ENCODE peak calls at places on chromosomes 12 and 14, in four cellular contexts. D, M, X and I are unnamed samples.

GRCh38 chr12:40241741-40242140 is 16.9 kb downstream of the LRRK2 start:
- DNase-seq in D (no peak), M (no peak), X (no peak), I (no peak)

GRCh38 chr12:6758511-6758910 is 5.6 kb upstream of the MLF2 start:
- DNase-seq in X (no peak), M (no peak), D (no peak), I (no peak)

GRCh38 chr14:100256339-100256895 is 17.5 kb downstream of the YY1 start:
- DNase-seq in M (no peak), D (no peak), X (no peak), I (no peak)

GRCh38 chr12:106956048-106956935 is 585 bp downstream of the TMEM263 start:
- DNase-seq in X (peak), D (peak), M (peak), I (peak)

GRCh38 chr12:57216014-57216891 is at the start of gene NXPH4:
- DNase-seq in D (peak), M (no peak), X (no peak), I (no peak)

GRCh38 chr12:89574736-89575208 is 48.9 kb upstream of the POC1B start:
- DNase-seq in D (no peak), M (no peak), X (no peak), I (no peak)

GRCh38 chr14:76337619-76338545 is 38.1 kb upstream of the ESRRB start:
- DNase-seq in D (no peak), M (no peak), X (no peak), I (no peak)

GRCh38 chr14:31700282-31701074 is 139.3 kb downstream of the NUBPL start:
- DNase-seq in X (no peak), D (no peak), M (no peak), I (no peak)

GRCh38 chr14:24310387-24310665 is 386 bp downstream of the LTB4R2 start:
- DNase-seq in X (no peak), M (no peak), D (no peak), I (no peak)

GRCh38 chr12:4141344-4142270 is 132.0 kb upstream of the CCND2 start:
- DNase-seq in M (no peak), D (no peak), X (no peak), I (no peak)

GRCh38 chr12:94582591-94582990 is 67.8 kb downstream of the TMCC3 start:
- DNase-seq in X (no peak), D (no peak), M (no peak), I (no peak)

GRCh38 chr12:115774148-115774905 is 503.2 kb downstream of the MED13L start:
- DNase-seq in M (no peak), X (no peak), D (no peak), I (no peak)

GRCh38 chr12:45688188-45688587 is 41.3 kb upstream of the ARID2 start:
- DNase-seq in M (no peak), D (no peak), X (no peak), I (no peak)

GRCh38 chr14:69612014-69612758 is 790 bp downstream of the SUSD6 start:
- DNase-seq in M (no peak), X (peak), D (peak), I (no peak)

GRCh38 chr14:101810897-101811620 is 49.5 kb downstream of the PPP2R5C start:
- DNase-seq in D (no peak), X (peak), M (no peak), I (no peak)

GRCh38 chr12:98262886-98263285 is 252.5 kb upstream of the TMPO start:
- DNase-seq in M (no peak), X (no peak), D (no peak), I (no peak)

GRCh38 chr14:55399183-55399582 is 12.4 kb downstream of the ATG14 start:
- DNase-seq in D (no peak), M (no peak), X (no peak), I (no peak)
- H3K27ac ChIP-seq in D (no peak), M (peak), X (no peak), I (no peak)

DNA sequence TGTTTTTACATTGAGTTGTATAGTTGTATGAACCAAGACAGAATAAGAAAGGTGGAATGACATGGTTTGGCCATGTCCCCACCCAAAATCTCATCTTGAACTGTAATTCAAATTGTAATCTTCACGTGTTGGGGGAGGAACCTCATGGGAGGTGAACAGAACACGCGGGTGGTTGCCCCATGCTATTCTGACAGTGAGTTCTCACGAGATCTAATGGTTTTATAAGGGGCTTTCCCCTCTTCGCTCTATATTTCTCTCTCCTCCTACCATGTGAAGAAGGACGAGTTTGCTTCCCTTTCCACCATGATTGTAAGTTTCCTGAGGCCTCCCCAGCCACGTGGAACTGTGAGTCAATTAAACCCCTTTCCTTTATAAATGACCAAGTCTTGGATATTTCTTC is 25.3 kb downstream of the DDHD1 start:
- DNase-seq in M (no peak), X (no peak), D (no peak), I (no peak)
- H3K27ac ChIP-seq in M (no peak), X (no peak), D (no peak), I (no peak)

DNA sequence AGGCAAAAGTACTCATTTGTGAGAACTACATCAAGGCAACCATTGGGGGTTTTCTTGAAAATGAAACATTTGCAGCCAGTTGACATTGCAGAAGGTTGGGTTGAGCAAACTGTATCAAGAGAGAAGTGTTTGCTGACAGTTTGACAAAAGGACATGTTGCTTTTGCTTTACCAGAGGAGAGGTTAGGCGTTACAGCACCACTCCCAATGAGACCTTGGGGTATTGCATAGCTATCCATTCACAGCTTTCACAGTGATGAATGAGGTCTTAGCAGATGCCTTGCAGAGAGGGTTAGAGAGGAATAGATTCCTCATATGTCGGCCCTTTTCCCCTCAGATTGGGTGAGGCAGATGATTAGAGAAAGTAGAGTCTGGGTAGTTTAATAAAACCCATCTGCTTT is 988.9 kb upstream of the FLRT2 start:
- DNase-seq in X (no peak), D (no peak), M (no peak), I (no peak)
- H3K27ac ChIP-seq in X (no peak), D (no peak), M (no peak), I (no peak)

GRCh38 chr14:104768437-104769323 is 15.7 kb downstream of the SIVA1 start:
- DNase-seq in D (peak), X (peak), M (peak), I (peak)
- H3K27ac ChIP-seq in D (no peak), X (peak), M (no peak), I (no peak)

DNA sequence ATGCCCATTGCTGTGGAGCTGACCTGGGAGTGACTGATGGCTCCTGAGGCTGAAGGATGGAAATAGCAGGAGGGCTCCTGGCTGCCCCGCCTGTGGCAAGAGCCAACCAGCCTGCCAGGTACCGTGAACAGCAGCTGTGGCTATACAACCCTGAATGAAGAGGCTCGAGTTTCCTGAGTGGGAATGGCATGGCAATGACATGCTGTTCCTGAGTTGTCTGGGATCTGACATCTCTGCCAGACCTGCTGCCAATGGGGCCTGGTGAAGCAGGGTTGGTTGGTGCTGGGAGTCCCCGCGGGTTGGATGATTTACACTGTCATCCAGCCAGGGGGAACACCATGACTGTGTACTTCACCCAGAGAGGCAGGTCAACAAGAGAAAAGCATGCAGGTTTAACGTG is 31.8 kb upstream of the LRRC10 start:
- DNase-seq in D (no peak), X (no peak), M (no peak), I (no peak)
- H3K27ac ChIP-seq in D (no peak), X (no peak), M (no peak), I (no peak)